ENCODE peak calls at places on chromosomes 4 and X, in four cellular contexts. One of them, this sample, is unnamed.
A peak's percentile ranks its signal among the peaks of the same experiment; 100 is the strongest.

GRCh38 chrX:20373063-20373462 is 106.4 kb upstream of the RPS6KA3 start:
- DNase-seq in heart left ventricle: no peak
- DNase-seq in fibroblast of lung: no peak
- DNase-seq in OCI-LY7: no peak
- DNase-seq in this sample: no peak

GRCh38 chr4:16448240-16448639 is 222.0 kb upstream of the TAPT1 start:
- DNase-seq in heart left ventricle: no peak
- DNase-seq in fibroblast of lung: no peak
- DNase-seq in OCI-LY7: no peak
- DNase-seq in this sample: no peak

GRCh38 chrX:39782276-39782675 is 315.5 kb downstream of the BCOR start:
- DNase-seq in heart left ventricle: no peak
- DNase-seq in fibroblast of lung: no peak
- DNase-seq in OCI-LY7: no peak
- DNase-seq in this sample: no peak

GRCh38 chrX:17413228-17413627 is 38.2 kb downstream of the NHS start:
- DNase-seq in heart left ventricle: no peak
- DNase-seq in fibroblast of lung: peak; percentile 94
- DNase-seq in OCI-LY7: no peak
- DNase-seq in this sample: no peak

GRCh38 chr4:185560316-185560715 is 25.0 kb upstream of the PDLIM3 start:
- DNase-seq in heart left ventricle: no peak
- DNase-seq in fibroblast of lung: no peak
- DNase-seq in OCI-LY7: no peak
- DNase-seq in this sample: no peak

GRCh38 chrX:19564606-19565005 is 49.3 kb upstream of the MAP3K15 start:
- DNase-seq in heart left ventricle: no peak
- DNase-seq in fibroblast of lung: no peak
- DNase-seq in OCI-LY7: no peak
- DNase-seq in this sample: no peak

GRCh38 chr4:42708625-42709024 is 51.7 kb upstream of the ATP8A1 start:
- DNase-seq in heart left ventricle: no peak
- DNase-seq in fibroblast of lung: no peak
- DNase-seq in OCI-LY7: no peak
- DNase-seq in this sample: no peak

GRCh38 chr4:32789026-32789608 is 2068.9 kb downstream of the PCDH7 start:
- DNase-seq in heart left ventricle: no peak
- DNase-seq in fibroblast of lung: peak; percentile 62
- DNase-seq in OCI-LY7: no peak
- DNase-seq in this sample: no peak

GRCh38 chr4:57270350-57270749 is 160.2 kb upstream of the IGFBP7 start:
- DNase-seq in heart left ventricle: peak; percentile 67
- DNase-seq in fibroblast of lung: peak; percentile 1
- DNase-seq in OCI-LY7: no peak
- DNase-seq in this sample: peak; percentile 11

GRCh38 chr4:673349-674091 is 556 bp downstream of the ATP5ME start:
- DNase-seq in heart left ventricle: peak; percentile 81
- DNase-seq in fibroblast of lung: no peak
- DNase-seq in OCI-LY7: peak; percentile 32
- DNase-seq in this sample: peak; percentile 53

GRCh38 chr4:16125571-16126445 is 42.0 kb upstream of the PROM1 start:
- DNase-seq in heart left ventricle: no peak
- DNase-seq in fibroblast of lung: no peak
- DNase-seq in OCI-LY7: no peak
- DNase-seq in this sample: no peak

GRCh38 chr4:3236326-3236878 is 12.6 kb upstream of the MSANTD1 start:
- DNase-seq in heart left ventricle: peak; percentile 47
- DNase-seq in fibroblast of lung: no peak
- DNase-seq in OCI-LY7: no peak
- DNase-seq in this sample: no peak

GRCh38 chrX:47595701-47596655 is 13.7 kb downstream of the TIMP1 start:
- DNase-seq in heart left ventricle: no peak
- DNase-seq in fibroblast of lung: peak; percentile 93
- DNase-seq in OCI-LY7: no peak
- DNase-seq in this sample: no peak

GRCh38 chr4:100189820-100190642 is at the start of gene DDIT4L:
- DNase-seq in heart left ventricle: peak; percentile 72
- DNase-seq in fibroblast of lung: peak; percentile 34
- DNase-seq in OCI-LY7: no peak
- DNase-seq in this sample: peak; percentile 33

GRCh38 chrX:105650577-105650976 is 171.8 kb upstream of the NRK start:
- DNase-seq in heart left ventricle: no peak
- DNase-seq in fibroblast of lung: no peak
- DNase-seq in OCI-LY7: no peak
- DNase-seq in this sample: no peak

GRCh38 chr4:158622251-158622650 is 49.4 kb downstream of the C4orf46 start:
- DNase-seq in heart left ventricle: no peak
- DNase-seq in fibroblast of lung: no peak
- DNase-seq in OCI-LY7: no peak
- DNase-seq in this sample: no peak

GRCh38 chrX:117335209-117335608 is 781.4 kb downstream of the KLHL13 start:
- DNase-seq in heart left ventricle: no peak
- DNase-seq in fibroblast of lung: no peak
- DNase-seq in OCI-LY7: no peak
- DNase-seq in this sample: no peak

GRCh38 chr4:21688596-21689265 is 259.8 kb downstream of the KCNIP4 start:
- DNase-seq in heart left ventricle: no peak
- DNase-seq in fibroblast of lung: no peak
- DNase-seq in OCI-LY7: no peak
- DNase-seq in this sample: no peak

GRCh38 chr4:159103406-159104131 is 690 bp downstream of the RAPGEF2 start:
- DNase-seq in heart left ventricle: peak; percentile 85
- DNase-seq in fibroblast of lung: peak; percentile 45
- DNase-seq in OCI-LY7: peak; percentile 30
- DNase-seq in this sample: peak; percentile 33

GRCh38 chr4:86600007-86600653 is 6.0 kb downstream of the PTPN13 start:
- DNase-seq in heart left ventricle: no peak
- DNase-seq in fibroblast of lung: no peak
- DNase-seq in OCI-LY7: no peak
- DNase-seq in this sample: no peak

GRCh38 chr4:625631-626031 is 258 bp downstream of the PDE6B start:
- DNase-seq in heart left ventricle: no peak
- DNase-seq in fibroblast of lung: no peak
- DNase-seq in OCI-LY7: no peak
- DNase-seq in this sample: no peak

GRCh38 chrX:34879361-34879760 is 63.2 kb upstream of the FAM47B start:
- DNase-seq in heart left ventricle: no peak
- DNase-seq in fibroblast of lung: no peak
- DNase-seq in OCI-LY7: no peak
- DNase-seq in this sample: no peak

GRCh38 chr4:2402053-2402452 is 16.4 kb downstream of the ZFYVE28 start:
- DNase-seq in heart left ventricle: peak; percentile 69
- DNase-seq in fibroblast of lung: no peak
- DNase-seq in OCI-LY7: no peak
- DNase-seq in this sample: peak; percentile 84

GRCh38 chrX:18353931-18354368 is 538 bp downstream of the SCML2 start:
- DNase-seq in heart left ventricle: no peak
- DNase-seq in fibroblast of lung: no peak
- DNase-seq in OCI-LY7: peak; percentile 63
- DNase-seq in this sample: no peak

GRCh38 chr4:113636438-113636818 is 125.1 kb downstream of the CAMK2D start:
- DNase-seq in heart left ventricle: no peak
- DNase-seq in fibroblast of lung: no peak
- DNase-seq in OCI-LY7: peak; percentile 84
- DNase-seq in this sample: no peak

GRCh38 chr4:183099537-183100297 is 660 bp downstream of the WWC2 start:
- DNase-seq in heart left ventricle: peak; percentile 76
- DNase-seq in fibroblast of lung: no peak
- DNase-seq in OCI-LY7: no peak
- DNase-seq in this sample: peak; percentile 59

GRCh38 chr4:88378691-88379559 is at the start of gene HERC6:
- DNase-seq in heart left ventricle: peak; percentile 89
- DNase-seq in fibroblast of lung: peak; percentile 88
- DNase-seq in OCI-LY7: peak; percentile 70
- DNase-seq in this sample: peak; percentile 83

GRCh38 chrX:153873282-153874090 is 12.5 kb downstream of the L1CAM start:
- DNase-seq in heart left ventricle: no peak
- DNase-seq in fibroblast of lung: no peak
- DNase-seq in OCI-LY7: no peak
- DNase-seq in this sample: no peak

GRCh38 chr4:30720656-30721352 is 635 bp downstream of the PCDH7 start:
- DNase-seq in heart left ventricle: peak; percentile 68
- DNase-seq in fibroblast of lung: peak; percentile 69
- DNase-seq in OCI-LY7: no peak
- DNase-seq in this sample: peak; percentile 18
- H3K27ac ChIP-seq in heart left ventricle: peak overlapping the region; percentile 87
- H3K27ac ChIP-seq in fibroblast of lung: peak overlapping the region; percentile 57
- H3K27ac ChIP-seq in OCI-LY7: no peak overlapping the region
- H3K27ac ChIP-seq in this sample: no peak overlapping the region

GRCh38 chr4:89722517-89722916 is 114.4 kb downstream of the SNCA start:
- DNase-seq in heart left ventricle: no peak
- DNase-seq in fibroblast of lung: no peak
- DNase-seq in OCI-LY7: no peak
- DNase-seq in this sample: no peak
- H3K27ac ChIP-seq in heart left ventricle: no peak overlapping the region
- H3K27ac ChIP-seq in fibroblast of lung: no peak overlapping the region
- H3K27ac ChIP-seq in OCI-LY7: no peak overlapping the region
- H3K27ac ChIP-seq in this sample: no peak overlapping the region

GRCh38 chr4:105622269-105622668 is 69.8 kb downstream of the ARHGEF38 start:
- DNase-seq in heart left ventricle: no peak
- DNase-seq in fibroblast of lung: peak; percentile 22
- DNase-seq in OCI-LY7: no peak
- DNase-seq in this sample: no peak

GRCh38 chr4:105619193-105619931 is 66.9 kb downstream of the ARHGEF38 start:
- DNase-seq in heart left ventricle: peak; percentile 77
- DNase-seq in fibroblast of lung: peak; percentile 15
- DNase-seq in OCI-LY7: no peak
- DNase-seq in this sample: peak; percentile 100

GRCh38 chr4:105624530-105624929 is 72.1 kb downstream of the ARHGEF38 start:
- DNase-seq in heart left ventricle: no peak
- DNase-seq in fibroblast of lung: peak; percentile 75
- DNase-seq in OCI-LY7: no peak
- DNase-seq in this sample: peak; percentile 45

GRCh38 chr4:105623099-105623498 is 70.7 kb downstream of the ARHGEF38 start:
- DNase-seq in heart left ventricle: no peak
- DNase-seq in fibroblast of lung: no peak
- DNase-seq in OCI-LY7: no peak
- DNase-seq in this sample: no peak

GRCh38 chr4:105620640-105621323 is 68.4 kb downstream of the ARHGEF38 start:
- DNase-seq in heart left ventricle: peak; percentile 44
- DNase-seq in fibroblast of lung: peak; percentile 83
- DNase-seq in OCI-LY7: no peak
- DNase-seq in this sample: peak; percentile 13
- H3K27ac ChIP-seq in heart left ventricle: no peak overlapping the region
- H3K27ac ChIP-seq in fibroblast of lung: no peak overlapping the region
- H3K27ac ChIP-seq in OCI-LY7: no peak overlapping the region
- H3K27ac ChIP-seq in this sample: no peak overlapping the region

GRCh38 chr4:119512398-119512797 is 116.2 kb downstream of the PDE5A start:
- DNase-seq in heart left ventricle: no peak
- DNase-seq in fibroblast of lung: no peak
- DNase-seq in OCI-LY7: no peak
- DNase-seq in this sample: no peak
- H3K27ac ChIP-seq in heart left ventricle: no peak overlapping the region
- H3K27ac ChIP-seq in fibroblast of lung: no peak overlapping the region
- H3K27ac ChIP-seq in OCI-LY7: no peak overlapping the region
- H3K27ac ChIP-seq in this sample: no peak overlapping the region

DNA sequence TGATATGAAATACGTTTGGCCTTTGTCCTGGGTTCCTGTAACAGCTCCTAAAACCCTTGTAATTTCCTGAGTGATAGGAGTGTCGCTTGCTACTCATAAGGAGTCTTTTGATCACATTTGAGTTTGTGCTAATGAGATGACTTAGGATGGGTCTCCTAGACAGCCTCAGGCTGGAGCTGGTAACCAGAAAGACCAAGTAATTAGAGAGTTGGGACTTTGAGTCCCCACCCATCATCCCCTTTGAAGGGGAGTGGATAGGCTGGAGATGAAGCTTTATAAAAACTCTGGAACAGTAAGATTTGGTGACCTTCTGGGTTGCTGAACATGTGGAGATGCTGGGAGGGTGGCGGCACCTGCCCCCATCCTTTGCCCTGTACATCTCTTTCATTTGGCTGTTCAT is 2.9 kb downstream of the SEC24B start:
- DNase-seq in heart left ventricle: no peak
- DNase-seq in fibroblast of lung: no peak
- DNase-seq in OCI-LY7: no peak
- DNase-seq in this sample: no peak
- H3K27ac ChIP-seq in heart left ventricle: no peak overlapping the region
- H3K27ac ChIP-seq in fibroblast of lung: no peak overlapping the region
- H3K27ac ChIP-seq in OCI-LY7: no peak overlapping the region
- H3K27ac ChIP-seq in this sample: no peak overlapping the region

DNA sequence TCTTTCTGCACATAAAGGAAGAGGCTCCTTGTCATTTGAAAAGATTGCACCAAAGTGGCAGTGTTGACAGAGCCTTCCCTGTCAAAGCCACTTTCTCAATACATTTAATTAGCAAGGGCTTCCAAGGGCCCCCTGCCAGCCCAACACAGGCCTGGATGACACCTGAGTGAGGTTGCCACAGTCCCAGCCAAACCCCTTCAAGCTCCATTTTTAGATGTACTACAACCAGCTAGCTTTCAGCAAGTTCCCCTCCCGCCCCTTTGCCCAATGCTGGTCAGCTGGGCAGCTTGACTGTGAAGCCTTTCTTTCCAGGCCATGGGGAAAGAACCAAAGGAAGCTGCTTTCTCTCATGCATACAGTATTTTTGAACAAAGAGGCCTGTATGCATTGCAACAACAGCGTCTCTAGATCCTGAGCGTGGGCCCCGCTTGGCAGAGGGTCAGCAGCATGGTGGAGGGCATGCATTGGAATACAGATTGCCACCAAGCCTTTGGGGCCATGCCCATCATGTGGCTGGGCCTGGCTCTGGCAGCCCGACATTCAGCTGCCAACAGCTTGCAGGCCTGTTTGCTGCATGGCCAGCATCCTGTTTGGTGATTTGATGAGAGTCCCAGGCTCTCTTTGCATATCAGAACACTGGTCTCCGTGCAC is 261.1 kb upstream of the GATB start:
- DNase-seq in heart left ventricle: peak; percentile 62
- DNase-seq in fibroblast of lung: no peak
- DNase-seq in OCI-LY7: no peak
- DNase-seq in this sample: no peak
- H3K27ac ChIP-seq in heart left ventricle: peak overlapping the region; percentile 20
- H3K27ac ChIP-seq in fibroblast of lung: no peak overlapping the region
- H3K27ac ChIP-seq in OCI-LY7: no peak overlapping the region
- H3K27ac ChIP-seq in this sample: no peak overlapping the region

This sample was measured in body of pancreas.